ENCODE peak calls at places on chromosome 5, in four cellular contexts. J is progenitor cell of endocrine pancreas, A is endodermal cell, K is BJ. V is an unnamed sample.

GRCh38 chr5:156149203-156149602 is 177.8 kb upstream of the SGCD start:
- DNase-seq in J (no peak), A (no peak), K (no peak), V (no peak)

GRCh38 chr5:95403996-95404395 is 12.8 kb downstream of the FAM81B start:
- DNase-seq in J (no peak), A (no peak), K (no peak), V (no peak)

GRCh38 chr5:14062178-14062577 is 81.0 kb upstream of the TRIO start:
- DNase-seq in J (no peak), A (no peak), K (no peak), V (no peak)

GRCh38 chr5:15594922-15595568 is 95.1 kb downstream of the FBXL7 start:
- DNase-seq in J (no peak), A (no peak), K (no peak), V (no peak)

GRCh38 chr5:98768160-98769005 is 5.1 kb upstream of the RGMB start:
- DNase-seq in J (peak; percentile 38), A (peak; percentile 92), K (no peak), V (peak; percentile 69)

GRCh38 chr5:95530441-95530840 is 24.3 kb downstream of the SKIC3 start:
- DNase-seq in J (no peak), A (no peak), K (peak; percentile 42), V (no peak)

GRCh38 chr5:134070979-134071849 is 43.3 kb upstream of the TCF7 start:
- DNase-seq in J (no peak), A (peak; percentile 89), K (no peak), V (peak; percentile 66)

GRCh38 chr5:138666226-138666742 is 86.9 kb upstream of the CTNNA1 start:
- DNase-seq in J (no peak), A (no peak), K (no peak), V (no peak)

GRCh38 chr5:33120671-33121070 is 320.1 kb upstream of the TARS1 start:
- DNase-seq in J (no peak), A (no peak), K (peak; percentile 64), V (no peak)

GRCh38 chr5:20420991-20421595 is 433.1 kb upstream of the CDH18 start:
- DNase-seq in J (no peak), A (no peak), K (no peak), V (no peak)

GRCh38 chr5:27437594-27438200 is 399.3 kb upstream of the CDH9 start:
- DNase-seq in J (no peak), A (no peak), K (no peak), V (no peak)

GRCh38 chr5:154072782-154073171 is 34.0 kb downstream of the MFAP3 start:
- DNase-seq in J (no peak), A (no peak), K (no peak), V (no peak)

DNA sequence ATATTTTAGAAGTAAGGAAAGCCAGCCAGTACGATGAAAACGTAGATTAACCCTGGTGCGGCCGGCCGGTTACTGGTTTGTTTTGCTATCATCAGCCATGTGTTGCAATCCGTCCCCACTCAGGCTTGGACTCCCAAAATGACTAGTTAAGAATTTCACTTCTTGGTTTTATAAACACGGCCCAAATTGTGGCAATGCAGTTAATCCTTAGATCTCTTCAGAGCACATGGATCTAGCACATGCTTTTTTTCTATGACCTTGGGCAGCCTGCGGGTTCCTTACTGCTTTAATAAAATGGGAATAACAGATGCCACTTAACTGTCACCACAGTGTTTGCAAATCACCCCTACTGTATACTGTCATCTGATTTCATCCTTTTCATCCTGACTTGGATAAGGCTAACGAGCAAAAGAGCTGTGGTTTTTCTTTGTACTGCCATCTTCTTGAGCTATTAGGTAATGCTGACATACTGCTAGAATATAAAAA is 1.5 kb downstream of the NDFIP1 start:
- DNase-seq in J (no peak), A (no peak), K (no peak), V (peak; percentile 5)
- TF ChIP-seq CTCF in J (peak; percentile 14), A (peak; percentile 21), K (peak; percentile 24), V (no peak)

GRCh38 chr5:158858011-158858410 is 241.7 kb downstream of the EBF1 start:
- DNase-seq in J (no peak), A (no peak), K (no peak), V (peak; percentile 24)
- TF ChIP-seq CTCF in J (no peak), A (no peak), K (no peak), V (no peak)

DNA sequence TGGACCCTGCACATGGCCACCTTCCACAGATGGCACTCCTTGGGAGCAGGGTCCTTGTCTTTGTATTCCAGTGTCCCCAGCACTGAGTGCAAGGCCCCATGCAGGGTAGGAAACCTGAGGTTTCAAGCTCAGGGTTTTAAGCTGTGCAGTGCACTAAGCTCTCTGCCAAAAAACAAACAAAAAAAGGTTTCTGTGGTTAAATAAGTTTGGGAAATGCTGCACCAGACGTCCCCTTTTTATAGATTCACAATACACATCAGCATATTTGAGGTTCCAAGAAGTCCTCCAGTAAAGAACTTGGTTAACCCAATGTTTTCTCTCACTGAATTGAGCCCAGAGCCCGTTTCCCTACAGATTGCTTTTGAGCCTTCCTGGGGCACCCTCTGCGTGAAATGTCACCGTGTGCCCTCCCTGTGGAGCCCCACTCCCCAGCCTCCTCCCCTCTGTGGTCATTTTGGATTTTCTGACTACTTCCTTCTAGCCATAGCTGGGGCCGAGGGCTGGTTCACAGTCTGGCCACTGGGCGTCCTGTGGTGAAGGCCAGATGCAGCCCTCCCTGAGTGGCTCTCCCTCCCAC is 17.1 kb downstream of the DELE1 start:
- DNase-seq in J (no peak), A (no peak), K (peak; percentile 41), V (no peak)
- TF ChIP-seq CTCF in J (peak; percentile 21), A (peak; percentile 31), K (peak; percentile 48), V (no peak)

DNA sequence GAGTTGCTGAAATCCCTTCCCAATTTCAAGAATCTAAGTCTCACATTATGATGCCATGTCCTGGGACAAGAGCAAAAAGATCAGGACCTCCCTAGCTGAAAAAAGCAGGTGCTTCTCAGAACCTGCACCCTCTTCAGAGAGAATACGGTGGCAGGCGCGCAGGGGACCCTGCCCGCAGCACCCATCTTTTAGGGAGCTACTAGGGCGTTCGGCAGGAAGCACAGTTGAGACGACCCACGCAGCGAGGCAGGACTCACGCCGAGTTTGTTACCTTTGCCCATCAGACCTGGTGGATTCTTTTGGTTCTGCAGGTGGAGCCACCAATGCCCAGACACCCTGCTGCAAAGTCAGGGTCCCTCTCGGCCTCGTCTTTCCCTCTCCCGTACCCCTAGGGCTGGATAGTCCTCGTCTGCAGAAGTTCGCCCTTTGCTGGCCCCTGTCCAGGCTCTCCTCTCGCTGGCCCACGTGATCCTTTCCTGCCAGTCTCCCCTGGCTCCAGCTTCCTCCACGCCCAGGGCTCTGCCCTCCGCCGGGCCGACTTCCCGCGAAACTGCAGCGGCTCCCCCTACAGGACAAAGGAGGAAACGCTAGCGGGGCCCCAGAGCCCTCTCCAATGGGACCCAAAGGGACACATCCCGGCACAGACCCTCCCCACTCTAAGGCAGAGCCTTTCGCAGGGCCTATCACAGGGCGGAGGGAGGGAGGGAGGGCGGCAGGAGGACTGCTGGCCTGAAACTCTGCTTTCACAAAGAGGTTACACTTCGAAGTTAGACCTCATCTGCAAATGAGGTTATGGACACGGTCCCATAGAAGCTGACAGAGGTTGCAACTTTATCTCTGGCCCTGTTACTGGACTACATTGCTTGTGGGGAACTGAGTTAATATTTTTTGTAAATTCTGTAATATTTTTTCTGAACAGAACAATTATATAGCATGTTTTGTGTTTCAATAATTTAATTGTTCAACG is 28.8 kb downstream of the TMEM174 start:
- DNase-seq in J (peak; percentile 76), A (peak; percentile 100), K (no peak), V (peak; percentile 90)
- TF ChIP-seq CTCF in J (peak; percentile 76), A (peak; percentile 94), K (peak; percentile 93), V (peak; percentile 85)